ENCODE peak calls at places on chromosomes 6 and 20, in four cellular contexts. F is mesendoderm, O is IMR-90, S is H1. E is an unnamed sample.

GRCh38 chr6:125593746-125594145 is 155.7 kb upstream of the HEY2 start:
- DNase-seq in O (no peak), F (no peak), S (no peak), E (no peak)

GRCh38 chr6:34057790-34058189 is 88.1 kb downstream of the GRM4 start:
- DNase-seq in S (no peak), O (no peak), F (no peak), E (no peak)

GRCh38 chr6:84220809-84221409 is 6.5 kb downstream of the CEP162 start:
- DNase-seq in S (no peak), O (peak; percentile 36), F (peak; percentile 12), E (no peak)

GRCh38 chr6:94196891-94197290 is 777.5 kb upstream of the EPHA7 start:
- DNase-seq in O (no peak), S (no peak), F (no peak), E (no peak)

GRCh38 chr6:161373905-161374451 is 100.1 kb upstream of the AGPAT4 start:
- DNase-seq in O (peak; percentile 50), S (peak; percentile 95), F (peak; percentile 74), E (peak; percentile 70)

GRCh38 chr6:118551063-118551672 is 3.1 kb downstream of the PLN start:
- DNase-seq in O (peak; percentile 79), S (no peak), F (peak; percentile 45), E (no peak)

GRCh38 chr6:32982702-32983492 is 14.5 kb downstream of the BRD2 start:
- DNase-seq in S (no peak), F (peak; percentile 37), O (no peak), E (no peak)

GRCh38 chr6:89047473-89047872 is 33.1 kb upstream of the PNRC1 start:
- DNase-seq in O (no peak), F (no peak), S (no peak), E (no peak)

GRCh38 chr20:62501801-62502495 is 26.2 kb upstream of the GATA5 start:
- DNase-seq in O (peak; percentile 63), S (no peak), F (no peak), E (no peak)

GRCh38 chr6:21935561-21936028 is 342.0 kb downstream of the SOX4 start:
- DNase-seq in F (peak; percentile 89), S (no peak), O (peak; percentile 69), E (peak; percentile 64)

GRCh38 chr6:150606258-150607043 is 6.8 kb downstream of the PLEKHG1 start:
- DNase-seq in O (no peak), S (no peak), F (peak; percentile 18), E (no peak)

GRCh38 chr6:5695260-5696245 is 311.2 kb downstream of the NRN1 start:
- DNase-seq in S (no peak), F (peak; percentile 70), O (peak; percentile 79), E (no peak)

GRCh38 chr6:170525795-170526194 is 27.3 kb downstream of the PSMB1 start:
- DNase-seq in O (no peak), F (no peak), S (no peak), E (no peak)

GRCh38 chr6:166197361-166197760 is 29.7 kb upstream of the TBXT start:
- DNase-seq in S (no peak), O (no peak), F (no peak), E (no peak)

GRCh38 chr6:169827372-169827771 is 76.0 kb downstream of the ERMARD start:
- DNase-seq in S (peak; percentile 61), F (no peak), O (no peak), E (peak; percentile 59)

GRCh38 chr6:159946912-159947311 is 22.0 kb upstream of the IGF2R start:
- DNase-seq in S (no peak), F (no peak), O (no peak), E (no peak)

GRCh38 chr20:31517373-31517772 is 3.1 kb downstream of the HM13 start:
- DNase-seq in O (peak; percentile 58), F (peak; percentile 86), S (peak; percentile 60), E (peak; percentile 84)

GRCh38 chr6:135537782-135538301 is 40.3 kb upstream of the AHI1 start:
- DNase-seq in F (peak; percentile 95), O (peak; percentile 89), S (no peak), E (no peak)

GRCh38 chr20:50297498-50298348 is 107.1 kb downstream of the CEBPB start:
- DNase-seq in O (no peak), F (no peak), S (no peak), E (no peak)

GRCh38 chr6:150610584-150610983 is 10.9 kb downstream of the PLEKHG1 start:
- DNase-seq in O (no peak), F (no peak), S (no peak), E (no peak)

GRCh38 chr6:145865175-145865574 is 50.6 kb upstream of the FBXO30 start:
- DNase-seq in O (no peak), F (no peak), S (no peak), E (no peak)

GRCh38 chr20:41508335-41508734 is 109.8 kb downstream of the CHD6 start:
- DNase-seq in F (no peak), S (no peak), O (no peak), E (no peak)

GRCh38 chr6:135146160-135146920 is 34.8 kb upstream of the MYB start:
- DNase-seq in F (peak; percentile 12), S (no peak), O (peak; percentile 80), E (no peak)

GRCh38 chr6:6221829-6222535 is 98.5 kb downstream of the F13A1 start:
- DNase-seq in O (no peak), F (peak; percentile 66), S (peak; percentile 78), E (peak; percentile 58)

GRCh38 chr6:27977387-27977786 is 20.3 kb downstream of the OR2B6 start:
- DNase-seq in F (no peak), S (no peak), O (no peak), E (no peak)

GRCh38 chr6:97316982-97317381 is 34.0 kb upstream of the MMS22L start:
- DNase-seq in S (no peak), F (peak; percentile 3), O (no peak), E (no peak)

GRCh38 chr6:33988121-33989015 is 157.5 kb downstream of the GRM4 start:
- DNase-seq in S (no peak), O (no peak), F (no peak), E (no peak)

GRCh38 chr6:106974999-106975698 is 620 bp upstream of the CD24 start:
- DNase-seq in S (peak; percentile 82), F (peak; percentile 76), O (no peak), E (peak; percentile 70)

GRCh38 chr6:161564951-161565350 is 291.1 kb upstream of the AGPAT4 start:
- DNase-seq in O (no peak), S (no peak), F (no peak), E (no peak)

GRCh38 chr6:168022488-168023321 is 25.2 kb downstream of the KIF25 start:
- DNase-seq in F (no peak), O (no peak), S (peak; percentile 28), E (no peak)

GRCh38 chr20:22511943-22512910 is 72.1 kb downstream of the FOXA2 start:
- DNase-seq in F (no peak), S (no peak), O (no peak), E (peak; percentile 39)

GRCh38 chr6:127177030-127177928 is 58.8 kb downstream of the RSPO3 start:
- DNase-seq in S (no peak), F (no peak), O (peak; percentile 63), E (no peak)

GRCh38 chr6:617485-618100 is 39.3 kb downstream of the HUS1B start:
- DNase-seq in O (no peak), F (peak; percentile 65), S (peak; percentile 63), E (peak; percentile 65)

GRCh38 chr6:146981981-146982380 is 222.2 kb upstream of the STXBP5 start:
- DNase-seq in S (no peak), F (no peak), O (no peak), E (no peak)

GRCh38 chr6:153962548-153962947 is 76.5 kb upstream of the OPRM1 start:
- DNase-seq in S (no peak), O (no peak), F (no peak), E (no peak)

GRCh38 chr6:115838763-115839401 is 221.8 kb downstream of the FRK start:
- DNase-seq in O (peak; percentile 13), S (peak; percentile 57), F (peak; percentile 74), E (peak; percentile 62)

GRCh38 chr6:41122373-41122772 is 31.8 kb downstream of the TREML1 start:
- DNase-seq in S (no peak), O (peak; percentile 57), F (no peak), E (no peak)

GRCh38 chr20:35583636-35584560 is 31.7 kb upstream of the SPAG4 start:
- DNase-seq in F (no peak), S (no peak), O (no peak), E (no peak)

GRCh38 chr20:38665886-38666285 is 58.4 kb upstream of the SLC32A1 start:
- DNase-seq in S (no peak), O (no peak), F (peak; percentile 46), E (no peak)
- H2BK5ac ChIP-seq in S (no peak overlapping the region), O (no peak overlapping the region), F (no peak overlapping the region), E (no peak overlapping the region)

GRCh38 chr20:33846291-33846916 is 35.3 kb downstream of the CHMP4B start:
- DNase-seq in F (no peak), S (no peak), O (peak; percentile 29), E (no peak)

GRCh38 chr20:33851842-33852466 is 40.8 kb downstream of the CHMP4B start:
- DNase-seq in S (no peak), O (no peak), F (no peak), E (no peak)

GRCh38 chr20:33848391-33848790 is 37.2 kb downstream of the CHMP4B start:
- DNase-seq in F (no peak), O (no peak), S (no peak), E (no peak)

GRCh38 chr20:33852971-33853813 is 42.0 kb downstream of the CHMP4B start:
- DNase-seq in F (no peak), S (no peak), O (no peak), E (no peak)

GRCh38 chr20:33850159-33850558 is 39.0 kb downstream of the CHMP4B start:
- DNase-seq in S (no peak), O (no peak), F (no peak), E (no peak)
- H4K5ac ChIP-seq in S (no peak overlapping the region), O (no peak overlapping the region), F (no peak overlapping the region), E (no peak overlapping the region)

GRCh38 chr6:104640761-104641160 is 219.0 kb downstream of the HACE1 start:
- DNase-seq in F (no peak), S (no peak), O (no peak), E (no peak)
- H2BK120ac ChIP-seq in F (no peak overlapping the region), S (no peak overlapping the region), O (no peak overlapping the region), E (no peak overlapping the region)

DNA sequence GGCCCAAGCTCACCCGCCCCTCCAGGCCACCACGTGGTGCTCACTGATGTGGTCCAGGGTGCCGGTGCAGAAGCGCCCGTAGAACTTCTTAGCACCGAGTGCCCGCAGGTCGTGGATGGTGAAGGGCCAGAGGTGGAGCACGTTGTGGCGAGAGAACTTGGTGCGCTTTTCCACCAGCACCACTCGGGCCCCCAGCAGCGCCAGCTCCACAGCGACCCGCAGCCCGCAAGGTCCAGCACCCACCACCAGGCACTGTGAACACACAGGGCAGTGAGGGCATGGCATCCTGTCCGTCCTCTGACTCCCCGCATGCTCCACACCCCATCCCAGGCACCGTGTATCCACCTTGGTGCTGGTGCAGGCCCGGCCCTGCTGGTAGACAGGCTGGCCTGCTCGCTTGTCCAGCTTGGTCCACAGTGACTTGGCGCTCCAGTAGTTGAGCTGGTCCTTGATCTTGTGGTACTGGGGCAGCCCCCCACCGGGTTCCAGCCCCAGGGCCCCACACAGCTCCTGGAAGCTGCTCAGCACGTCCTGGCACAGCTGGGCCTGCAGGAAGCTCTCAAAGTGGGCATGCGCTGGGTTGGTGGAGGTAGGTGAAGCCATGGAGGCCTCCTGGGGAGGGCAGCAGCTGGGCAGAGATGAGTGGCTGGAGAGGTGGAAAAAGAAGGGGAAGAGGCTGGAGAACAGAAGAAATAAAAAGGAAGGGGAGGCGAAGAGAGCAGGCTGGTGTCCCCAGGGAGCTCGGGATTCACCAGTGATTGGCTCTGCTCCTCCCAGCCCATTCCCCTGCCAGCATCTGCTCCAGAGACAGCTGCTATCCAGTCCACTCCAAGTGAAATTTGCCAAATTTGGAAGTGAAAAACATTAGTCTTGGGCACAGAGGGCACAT is 1.7 kb downstream of the MICAL1 start:
- DNase-seq in F (no peak), O (no peak), S (no peak), E (no peak)
- H2BK5ac ChIP-seq in F (no peak overlapping the region), O (no peak overlapping the region), S (no peak overlapping the region), E (no peak overlapping the region)

E was measured in H9.